ENCODE peak calls at places on chromosomes 2 and 18, in eight cellular contexts. Z, A, E, K, P, C, O and G are unnamed samples.

GRCh38 chr18:42929857-42930256 is 185.6 kb downstream of the RIT2 start:
- DNase-seq in O (no peak), P (no peak), C (peak; percentile 18), K (no peak), A (no peak), E (no peak), Z (peak; percentile 69), G (no peak)

GRCh38 chr18:48136051-48136543 is 205.6 kb upstream of the SMAD2 start:
- DNase-seq in Z (peak; percentile 59), K (peak; percentile 63), C (no peak), O (peak; percentile 1), E (no peak), A (no peak), P (no peak), G (peak; percentile 48)

GRCh38 chr2:28586864-28587263 is 91.0 kb downstream of the PLB1 start:
- DNase-seq in Z (no peak), E (peak; percentile 80), O (no peak), A (no peak), C (no peak), P (no peak), K (no peak), G (no peak)

GRCh38 chr2:119638891-119639539 is 40.0 kb upstream of the TMEM177 start:
- DNase-seq in Z (peak; percentile 79), K (peak; percentile 27), P (peak; percentile 80), O (no peak), A (no peak), E (no peak), C (no peak), G (no peak)

GRCh38 chr18:74896390-74896991 is 298.8 kb downstream of the ZNF407 start:
- DNase-seq in K (peak; percentile 62), P (peak; percentile 87), C (peak; percentile 74), Z (peak; percentile 85), O (peak; percentile 75), A (peak; percentile 21), E (no peak), G (peak; percentile 46)

GRCh38 chr2:109264595-109265328 is 135.8 kb downstream of the SH3RF3 start:
- DNase-seq in C (no peak), P (no peak), E (no peak), O (no peak), A (no peak), Z (peak; percentile 30), K (no peak), G (no peak)

GRCh38 chr2:105917688-105918087 is 173.0 kb downstream of the NCK2 start:
- DNase-seq in O (no peak), K (no peak), P (peak; percentile 19), E (no peak), Z (no peak), C (no peak), A (no peak), G (no peak)

GRCh38 chr2:238087211-238087610 is 12.9 kb upstream of the ESPNL start:
- DNase-seq in C (no peak), O (no peak), K (no peak), A (no peak), Z (no peak), P (no peak), E (no peak), G (no peak)

GRCh38 chr18:29586210-29586609 is 1409.3 kb upstream of the CDH2 start:
- DNase-seq in C (no peak), K (no peak), O (no peak), A (no peak), Z (peak; percentile 79), E (no peak), P (no peak), G (no peak)

GRCh38 chr18:48913201-48913600 is 37.6 kb downstream of the SMAD7 start:
- DNase-seq in K (peak; percentile 33), P (peak; percentile 51), C (peak; percentile 41), E (peak; percentile 44), Z (peak; percentile 64), A (no peak), O (no peak), G (no peak)

GRCh38 chr2:133235959-133236358 is 332.3 kb downstream of the NCKAP5 start:
- DNase-seq in C (peak; percentile 55), O (no peak), Z (no peak), E (no peak), A (no peak), K (no peak), P (no peak), G (no peak)

GRCh38 chr2:148888003-148888501 is 13.0 kb downstream of the KIF5C start:
- DNase-seq in A (peak; percentile 24), P (no peak), E (peak; percentile 47), Z (peak; percentile 75), C (no peak), K (no peak), O (peak; percentile 71), G (no peak)

GRCh38 chr18:23301971-23302370 is 151.1 kb upstream of the RIOK3 start:
- DNase-seq in P (no peak), K (no peak), E (no peak), O (no peak), A (no peak), Z (peak; percentile 40), C (no peak), G (no peak)

GRCh38 chr2:105337122-105338019 is at the start of gene C2orf49:
- DNase-seq in Z (peak; percentile 97), E (peak; percentile 90), P (peak; percentile 95), O (peak; percentile 86), A (peak; percentile 90), K (peak; percentile 86), C (peak; percentile 80), G (peak; percentile 89)

GRCh38 chr2:99974275-99974674 is 168.1 kb downstream of the AFF3 start:
- DNase-seq in E (no peak), P (peak; percentile 86), C (peak; percentile 45), Z (no peak), K (no peak), O (peak; percentile 26), A (peak; percentile 20), G (no peak)

GRCh38 chr18:62957885-62958472 is 242.6 kb downstream of the PHLPP1 start:
- DNase-seq in P (peak; percentile 68), A (no peak), E (peak; percentile 42), Z (peak; percentile 83), K (peak; percentile 63), C (peak; percentile 69), O (no peak), G (peak; percentile 45)

GRCh38 chr2:101843048-101843447 is 145.5 kb downstream of the MAP4K4 start:
- DNase-seq in P (no peak), A (no peak), K (no peak), C (no peak), Z (no peak), E (no peak), O (no peak), G (no peak)

GRCh38 chr2:85286913-85287312 is 40.9 kb downstream of the TGOLN2 start:
- DNase-seq in C (no peak), A (no peak), K (no peak), O (no peak), P (no peak), E (no peak), Z (no peak), G (no peak)

GRCh38 chr2:134466141-134466540 is 212.3 kb downstream of the MGAT5 start:
- DNase-seq in Z (peak; percentile 80), K (peak; percentile 66), A (no peak), E (no peak), P (peak; percentile 71), C (peak; percentile 66), O (peak; percentile 44), G (no peak)

GRCh38 chr2:78992451-78992806 is 33.1 kb upstream of the REG3G start:
- DNase-seq in P (peak; percentile 63), O (peak; percentile 22), E (no peak), K (peak; percentile 56), Z (peak; percentile 82), C (no peak), A (peak; percentile 40), G (no peak)

GRCh38 chr18:33135951-33136660 is 304.4 kb downstream of the CCDC178 start:
- DNase-seq in E (no peak), O (no peak), P (no peak), K (no peak), A (no peak), C (no peak), Z (no peak), G (no peak)

GRCh38 chr2:156778916-156779315 is 342.7 kb downstream of the GPD2 start:
- DNase-seq in C (no peak), K (no peak), P (no peak), A (no peak), O (no peak), E (no peak), Z (no peak), G (no peak)

GRCh38 chr2:209566250-209566649 is 142.4 kb downstream of the MAP2 start:
- DNase-seq in P (no peak), O (no peak), K (no peak), A (no peak), E (no peak), Z (no peak), C (peak; percentile 65), G (peak; percentile 38)

GRCh38 chr2:60560734-60561649 is 7.5 kb upstream of the BCL11A start:
- DNase-seq in P (no peak), O (peak; percentile 32), K (no peak), A (no peak), Z (no peak), C (peak; percentile 66), E (no peak), G (no peak)

GRCh38 chr2:231926180-231926741 is at the start of gene NPPC:
- DNase-seq in P (peak; percentile 86), O (peak; percentile 72), A (peak; percentile 81), C (peak; percentile 73), Z (peak; percentile 92), E (peak; percentile 84), K (peak; percentile 67), G (no peak)

GRCh38 chr2:174615951-174616436 is 18.4 kb upstream of the WIPF1 start:
- DNase-seq in Z (no peak), O (no peak), C (peak; percentile 89), E (no peak), K (no peak), P (no peak), A (no peak), G (no peak)